ENCODE peak calls at places on chromosome 14, in six cellular contexts. R is AG04449, F is activated gamma-delta T cell treated with Interleukin-2 at 50 U/mL for 16 hours, O is coronary artery, A is GM13977, K is NCI-H1930. N is an unnamed sample.
A peak's percentile ranks its signal among the peaks of the same experiment; 100 is the strongest.

GRCh38 chr14:95058491-95058890 is 98.8 kb downstream of the DICER1 start:
- DNase-seq in R (no peak), F (no peak), O (no peak), A (no peak), K (no peak), N (no peak)

GRCh38 chr14:102418169-102418852 is 55.6 kb downstream of the TECPR2 start:
- DNase-seq in R (no peak), F (no peak), O (no peak), A (no peak), K (no peak), N (no peak)

GRCh38 chr14:59679872-59680271 is 103.3 kb upstream of the CCDC175 start:
- DNase-seq in R (no peak), F (no peak), O (no peak), A (no peak), K (no peak), N (no peak)

GRCh38 chr14:93039649-93040315 is 75.9 kb downstream of the ITPK1 start:
- DNase-seq in R (no peak), F (no peak), O (no peak), A (no peak), K (no peak), N (no peak)

GRCh38 chr14:87979689-87980088 is 13.3 kb downstream of the GALC start:
- DNase-seq in R (no peak), F (no peak), O (no peak), A (no peak), K (no peak), N (no peak)

GRCh38 chr14:38663382-38663781 is 407.5 kb upstream of the CLEC14A start:
- DNase-seq in R (no peak), F (no peak), O (no peak), A (no peak), K (no peak), N (no peak)

GRCh38 chr14:102375126-102375525 is 12.4 kb downstream of the TECPR2 start:
- DNase-seq in R (no peak), F (no peak), O (no peak), A (no peak), K (no peak), N (no peak)

GRCh38 chr14:88695873-88696272 is 96.9 kb downstream of the EML5 start:
- DNase-seq in R (peak; percentile 23), F (no peak), O (no peak), A (no peak), K (no peak), N (no peak)

GRCh38 chr14:64926398-64926995 is 12.2 kb downstream of the CHURC1 start:
- DNase-seq in R (no peak), F (no peak), O (no peak), A (no peak), K (no peak), N (no peak)

GRCh38 chr14:28879571-28879970 is 113.0 kb downstream of the FOXG1 start:
- DNase-seq in R (no peak), F (no peak), O (no peak), A (no peak), K (peak; percentile 61), N (no peak)

GRCh38 chr14:37591311-37591940 is 3.6 kb downstream of the FOXA1 start:
- DNase-seq in R (no peak), F (no peak), O (no peak), A (peak; percentile 20), K (no peak), N (no peak)

GRCh38 chr14:30960216-30960615 is 65.2 kb upstream of the AP4S1 start:
- DNase-seq in R (no peak), F (no peak), O (no peak), A (no peak), K (no peak), N (no peak)

GRCh38 chr14:89451229-89451628 is 34.2 kb upstream of the FOXN3 start:
- DNase-seq in R (no peak), F (no peak), O (no peak), A (no peak), K (no peak), N (no peak)

GRCh38 chr14:100530270-100531072 is 56.7 kb downstream of the BEGAIN start:
- DNase-seq in R (no peak), F (peak; percentile 2), O (no peak), A (peak; percentile 24), K (no peak), N (peak; percentile 81)

GRCh38 chr14:72692678-72693077 is 201.2 kb downstream of the DPF3 start:
- DNase-seq in R (no peak), F (no peak), O (no peak), A (no peak), K (no peak), N (no peak)

GRCh38 chr14:21723431-21724045 is 49.9 kb upstream of the OR4E1 start:
- DNase-seq in R (no peak), F (no peak), O (no peak), A (peak; percentile 7), K (peak; percentile 32), N (no peak)

GRCh38 chr14:56133547-56133946 is 15.3 kb downstream of the PELI2 start:
- DNase-seq in R (no peak), F (no peak), O (no peak), A (no peak), K (no peak), N (no peak)

GRCh38 chr14:100902295-100902694 is 1.2 kb downstream of the RTL1 start:
- DNase-seq in R (no peak), F (no peak), O (no peak), A (peak; percentile 18), K (no peak), N (no peak)

GRCh38 chr14:100127853-100128455 is 31.5 kb downstream of the DEGS2 start:
- DNase-seq in R (no peak), F (no peak), O (no peak), A (no peak), K (no peak), N (no peak)

GRCh38 chr14:37056473-37056872 is 115.9 kb downstream of the SLC25A21 start:
- DNase-seq in R (no peak), F (no peak), O (no peak), A (no peak), K (no peak), N (no peak)

GRCh38 chr14:106372870-106373657 is 846.7 kb downstream of the TMEM121 start:
- DNase-seq in R (no peak), F (peak; percentile 77), O (no peak), A (peak; percentile 72), K (peak; percentile 66), N (peak; percentile 21)

GRCh38 chr14:73786632-73786941 is 65.0 kb upstream of the PTGR2 start:
- DNase-seq in R (no peak), F (no peak), O (no peak), A (peak; percentile 64), K (no peak), N (no peak)

GRCh38 chr14:95164506-95164905 is 7.2 kb upstream of the DICER1 start:
- DNase-seq in R (no peak), F (no peak), O (no peak), A (no peak), K (no peak), N (no peak)

N was measured in osteocyte.